ENCODE peak calls at places on chromosomes 5 and 9, in eight cellular contexts. S, M, A, D, R, H, K and F are unnamed samples. For H3K9me3 and H3K4me1, the result is how much of the 10 kb centered on the place peaks cover.

GRCh38 chr9:93177676-93178075 is 6.3 kb upstream of the WNK2 start:
- DNase-seq in D (no peak), M (no peak), A (no peak), R (no peak), S (no peak), H (no peak), K (no peak), F (no peak)

GRCh38 chr9:74645007-74645639 is 148.0 kb downstream of the RORB start:
- DNase-seq in R (no peak), D (peak), M (no peak), S (no peak), H (peak), A (no peak), K (no peak), F (peak)

GRCh38 chr9:100346836-100347235 is 5.9 kb downstream of the TEX10 start:
- DNase-seq in A (no peak), K (peak), D (no peak), H (no peak), M (no peak), S (no peak), R (no peak), F (no peak)

GRCh38 chr5:51892680-51893079 is 509.4 kb downstream of the ISL1 start:
- DNase-seq in R (no peak), K (no peak), D (no peak), A (no peak), M (no peak), H (no peak), S (no peak), F (no peak)

GRCh38 chr5:107809201-107810034 is 138.7 kb upstream of the EFNA5 start:
- DNase-seq in K (peak), D (no peak), S (no peak), H (no peak), A (no peak), R (no peak), M (no peak), F (peak)

GRCh38 chr9:117720555-117720954 is 16.4 kb downstream of the TLR4 start:
- DNase-seq in M (no peak), R (no peak), A (no peak), S (peak), H (peak), D (no peak), K (no peak), F (no peak)

GRCh38 chr5:67435007-67435406 is 238.4 kb upstream of the CD180 start:
- DNase-seq in M (no peak), R (no peak), D (no peak), A (no peak), K (no peak), S (no peak), H (no peak), F (no peak)

GRCh38 chr5:77301447-77301878 is 91.0 kb downstream of the PDE8B start:
- DNase-seq in H (no peak), M (no peak), S (no peak), A (no peak), R (no peak), K (peak), D (no peak), F (no peak)

GRCh38 chr5:149581931-149582768 is 852 bp downstream of the ARHGEF37 start:
- DNase-seq in A (peak), R (no peak), D (no peak), K (no peak), H (no peak), S (no peak), M (no peak), F (peak)

GRCh38 chr5:52356311-52356918 is 431.3 kb upstream of the ITGA1 start:
- DNase-seq in A (no peak), H (no peak), S (no peak), D (no peak), K (peak), M (no peak), R (no peak), F (peak)

GRCh38 chr9:110579763-110580255 is 268 bp upstream of the SVEP1 start:
- DNase-seq in H (peak), D (no peak), R (no peak), M (no peak), S (peak), K (peak), A (no peak), F (no peak)

GRCh38 chr9:806285-807156 is 35.0 kb upstream of the DMRT1 start:
- DNase-seq in A (no peak), K (peak), H (no peak), M (no peak), D (peak), S (no peak), R (peak), F (peak)

GRCh38 chr5:122311888-122312669 is at the start of gene SNCAIP:
- DNase-seq in S (peak), D (no peak), R (no peak), M (peak), K (peak), H (no peak), A (peak), F (peak)

GRCh38 chr5:150904479-150905311 is at the start of gene ZNF300:
- DNase-seq in S (peak), A (peak), D (peak), H (peak), R (peak), M (peak), K (peak), F (no peak)

GRCh38 chr9:73118898-73119554 is 32.6 kb upstream of the ANXA1 start:
- DNase-seq in S (no peak), R (no peak), H (no peak), A (no peak), D (no peak), M (no peak), K (peak), F (no peak)

GRCh38 chr9:127915801-127916664 is 808 bp downstream of the ST6GALNAC4 start:
- DNase-seq in H (no peak), S (no peak), D (no peak), R (peak), K (no peak), A (peak), M (no peak), F (no peak)

GRCh38 chr9:110615526-110615925 is 36.0 kb upstream of the SVEP1 start:
- DNase-seq in H (no peak), A (no peak), K (peak), D (no peak), M (no peak), R (no peak), S (no peak), F (no peak)

GRCh38 chr5:77425998-77426659 is 66.0 kb downstream of the WDR41 start:
- DNase-seq in K (no peak), A (no peak), R (no peak), M (no peak), S (no peak), D (no peak), H (peak), F (no peak)

GRCh38 chr5:150234606-150235547 is 45.0 kb downstream of the SLC6A7 start:
- DNase-seq in K (no peak), S (no peak), M (no peak), H (no peak), R (no peak), D (no peak), A (no peak), F (no peak)

GRCh38 chr9:93693129-93693528 is 116.7 kb downstream of the PHF2 start:
- DNase-seq in M (no peak), R (no peak), S (no peak), A (no peak), H (no peak), D (no peak), K (no peak), F (no peak)

GRCh38 chr5:152556779-152557178 is 151.7 kb upstream of the NMUR2 start:
- DNase-seq in A (peak), H (no peak), D (no peak), S (no peak), K (no peak), R (no peak), M (no peak), F (no peak)

GRCh38 chr9:99562263-99562565 is 259.5 kb upstream of the NR4A3 start:
- DNase-seq in M (no peak), R (no peak), K (no peak), D (no peak), S (no peak), A (no peak), H (no peak), F (no peak)

GRCh38 chr5:66284588-66285342 is 140.7 kb downstream of the SREK1 start:
- DNase-seq in R (no peak), A (no peak), M (no peak), S (no peak), H (no peak), K (no peak), D (no peak), F (no peak)

GRCh38 chr9:94533155-94533554 is 21.7 kb upstream of the PCAT7 start:
- DNase-seq in K (no peak), D (no peak), H (no peak), M (no peak), S (no peak), A (no peak), R (no peak), F (no peak)

GRCh38 chr5:150584561-150585335 is 55.7 kb upstream of the SYNPO start:
- DNase-seq in S (no peak), K (no peak), D (no peak), A (no peak), M (no peak), H (no peak), R (no peak), F (no peak)

GRCh38 chr5:10106806-10107205 is 142.9 kb downstream of the ATPSCKMT start:
- DNase-seq in D (no peak), K (peak), R (no peak), S (no peak), A (no peak), H (no peak), M (no peak), F (no peak)

GRCh38 chr5:154642499-154643245 is 112.5 kb upstream of the LARP1 start:
- DNase-seq in K (peak), R (no peak), A (peak), M (no peak), D (no peak), S (no peak), H (no peak), F (peak)

GRCh38 chr9:130118841-130119520 is 53.2 kb upstream of the NCS1 start:
- DNase-seq in H (no peak), M (no peak), S (no peak), K (peak), A (peak), D (no peak), R (no peak), F (no peak)

GRCh38 chr5:103587185-103587748 is 24.7 kb upstream of the NUDT12 start:
- DNase-seq in H (no peak), M (no peak), D (no peak), K (peak), A (no peak), S (no peak), R (no peak), F (peak)

GRCh38 chr9:132507670-132508469 is 74.5 kb upstream of the BARHL1 start:
- DNase-seq in D (peak), H (peak), A (peak), S (peak), K (peak), M (peak), R (peak), F (peak)

GRCh38 chr9:134306583-134307222 is 19.6 kb upstream of the RXRA start:
- DNase-seq in R (no peak), H (no peak), M (no peak), D (no peak), A (peak), K (no peak), S (peak), F (no peak)

GRCh38 chr5:55022454-55022853 is 1.6 kb upstream of the GZMK start:
- DNase-seq in A (no peak), D (no peak), S (no peak), M (no peak), H (no peak), R (peak), K (no peak), F (no peak)

GRCh38 chr9:121288874-121289553 is 21.1 kb downstream of the GSN start:
- DNase-seq in M (no peak), R (no peak), D (no peak), A (peak), H (peak), K (peak), S (peak), F (peak)

GRCh38 chr5:74272019-74272775 is 368.3 kb downstream of the ENC1 start:
- DNase-seq in M (peak), D (peak), R (no peak), H (no peak), S (no peak), A (no peak), K (peak), F (peak)

GRCh38 chr5:74281191-74281590 is 359.3 kb downstream of the ENC1 start:
- DNase-seq in H (no peak), K (no peak), R (no peak), A (no peak), S (no peak), M (no peak), D (no peak), F (no peak)

GRCh38 chr5:74272831-74273545 is 367.5 kb downstream of the ENC1 start:
- DNase-seq in S (no peak), K (no peak), R (no peak), A (no peak), H (no peak), M (no peak), D (no peak), F (peak)

GRCh38 chr5:74279244-74279643 is 361.3 kb downstream of the ENC1 start:
- DNase-seq in R (no peak), S (no peak), D (no peak), K (no peak), A (no peak), H (no peak), M (no peak), F (no peak)

GRCh38 chr5:74275204-74275992 is 365.1 kb downstream of the ENC1 start:
- DNase-seq in S (no peak), D (no peak), H (peak), A (no peak), R (no peak), K (no peak), M (peak), F (no peak)
- H3K9me3 ChIP-seq in S (under half), D (under half), H (under half), A (under half), R (under half), K (under half), M (under half), F (under half)

GRCh38 chr5:142870552-142870951 is 100.4 kb downstream of the ARHGAP26 start:
- DNase-seq in A (no peak), M (no peak), R (no peak), H (no peak), S (no peak), D (no peak), K (no peak), F (no peak)
- H3K4me1 ChIP-seq in A (half or more), M (under half), R (under half), H (half or more), S (half or more), D (under half), K (under half), F (under half)

DNA sequence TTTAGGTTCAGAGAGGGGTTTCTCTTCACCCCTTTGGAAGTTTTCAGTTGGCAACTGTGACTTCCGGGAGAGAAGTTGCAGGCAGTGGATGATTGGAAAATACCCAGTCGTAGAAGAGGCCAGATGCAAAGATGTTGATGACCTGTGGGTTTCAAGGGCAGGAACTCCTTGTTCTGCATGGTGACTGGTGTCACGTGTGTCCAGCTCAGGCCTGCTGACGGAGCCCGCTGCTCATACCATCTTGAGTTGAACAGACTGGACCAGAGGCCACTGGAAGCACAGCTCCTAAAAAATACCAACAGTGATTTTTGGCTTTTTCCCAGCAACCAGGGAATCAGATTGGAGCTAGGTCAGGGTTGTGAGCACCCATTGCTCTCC is 243.9 kb upstream of the KLF4 start:
- DNase-seq in D (no peak), R (no peak), H (peak), A (peak), K (no peak), M (no peak), S (peak), F (no peak)
- H3K4me3 ChIP-seq in D (no peak), R (no peak), H (peak), A (no peak), K (peak), M (peak), S (peak), F (no peak)

GRCh38 chr5:140753561-140753960 is 32.4 kb upstream of the PCDHA1 start:
- DNase-seq in M (no peak), K (no peak), R (no peak), D (no peak), S (no peak), A (no peak), H (no peak), F (no peak)
- H3K9me3 ChIP-seq in M (under half), K (under half), R (under half), D (under half), S (half or more), A (under half), H (under half), F (under half)

DNA sequence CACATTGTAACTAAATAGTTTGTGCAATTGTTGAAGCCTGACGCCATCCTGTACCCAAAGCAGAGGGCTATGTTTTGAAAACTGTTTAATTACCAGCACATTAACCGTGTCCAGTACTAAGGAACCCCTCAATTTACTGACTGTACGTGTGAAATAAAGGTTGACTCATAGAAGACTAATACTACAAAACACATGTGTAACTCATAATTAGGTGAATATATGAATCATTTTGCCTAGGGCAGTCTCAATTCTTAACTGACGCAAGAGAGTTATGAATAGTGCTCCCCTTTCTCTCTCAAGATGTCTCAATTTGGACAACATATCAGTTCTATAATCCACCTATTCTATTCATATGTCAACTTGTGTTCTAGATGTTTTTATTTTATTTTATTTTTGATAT is 558.4 kb downstream of the PRDM9 start:
- DNase-seq in S (no peak), K (no peak), M (no peak), A (no peak), D (no peak), R (no peak), H (no peak), F (no peak)
- H3K4me1 ChIP-seq in S (under half), K (under half), M (under half), A (under half), D (under half), R (under half), H (under half), F (under half)

GRCh38 chr5:93572773-93573626 is 8.0 kb downstream of the NR2F1-AS1 start:
- DNase-seq in M (no peak), H (no peak), R (no peak), A (no peak), D (no peak), S (no peak), K (no peak), F (no peak)
- H3K4me3 ChIP-seq in M (no peak), H (peak), R (no peak), A (no peak), D (peak), S (peak), K (peak), F (no peak)

DNA sequence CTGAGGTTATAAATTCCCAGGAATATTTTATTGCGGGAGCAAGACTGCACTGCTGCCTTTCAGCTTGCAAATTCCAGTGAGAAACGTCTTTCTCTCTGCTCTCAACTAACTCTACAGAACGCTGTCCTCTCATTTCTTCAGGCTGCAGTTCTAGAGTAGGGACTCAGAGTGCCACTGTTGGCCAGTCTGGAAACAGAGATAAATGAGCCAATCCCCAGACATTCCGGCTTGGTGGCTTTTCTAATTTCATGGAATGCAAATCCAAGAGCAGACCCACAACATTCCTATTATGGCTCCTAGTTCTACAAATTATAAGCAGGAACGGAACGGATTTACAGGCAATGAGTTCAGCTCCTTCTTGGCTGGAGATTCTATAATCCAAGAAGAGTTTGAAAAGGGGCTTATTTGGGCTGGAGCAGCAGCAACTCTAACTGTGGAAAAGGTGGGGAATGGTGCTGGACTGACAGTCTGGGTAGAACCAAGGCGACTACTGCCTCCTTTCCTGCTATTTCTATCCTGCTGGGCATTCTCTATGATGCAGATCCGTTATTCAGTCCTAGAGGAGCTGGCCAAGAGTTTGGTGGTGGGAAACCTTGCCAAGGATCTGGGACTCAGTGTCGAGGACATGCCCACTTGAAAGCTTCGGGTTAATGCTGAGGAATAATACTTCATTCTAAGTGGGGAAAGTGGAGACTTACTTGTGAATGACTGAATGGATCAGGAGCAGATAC is 9.3 kb downstream of the PCDHGA12 start:
- DNase-seq in M (no peak), S (no peak), H (no peak), K (no peak), A (no peak), D (no peak), R (no peak), F (no peak)
- H3K9me3 ChIP-seq in M (under half), S (half or more), H (under half), K (under half), A (under half), D (under half), R (under half), F (under half)

DNA sequence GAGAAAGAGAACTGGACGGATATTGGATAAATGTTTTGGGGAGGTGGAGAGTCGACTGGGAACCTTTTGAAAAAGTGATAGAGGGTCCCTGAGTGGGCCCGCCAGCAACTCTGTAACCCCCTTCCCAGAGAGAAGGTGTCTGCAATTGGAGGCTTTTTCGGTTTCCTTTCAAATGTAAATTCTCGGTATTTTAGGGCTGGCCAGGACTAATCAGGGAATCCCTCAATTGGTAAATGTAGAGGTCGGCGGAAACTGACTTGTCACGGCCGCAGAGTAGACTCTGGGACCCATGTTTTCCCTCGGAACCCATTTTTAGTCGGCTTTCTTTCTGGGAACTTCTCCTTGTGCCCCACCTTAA is 517 bp downstream of the CCNB1 start:
- DNase-seq in S (no peak), M (no peak), H (no peak), D (no peak), K (no peak), R (no peak), A (no peak), F (peak)
- H3K4me1 ChIP-seq in S (under half), M (under half), H (under half), D (under half), K (under half), R (under half), A (under half), F (under half)